ENCODE peak calls at places on chromosome 20, in four cellular contexts. P, V, J and F are unnamed samples.

GRCh38 chr20:45861157-45862075 is 4.0 kb downstream of the ZSWIM3 start:
- DNase-seq in P (peak), V (no peak), J (no peak), F (no peak)

GRCh38 chr20:49448917-49449316 is 33.6 kb downstream of the KCNB1 start:
- DNase-seq in P (peak), V (peak), J (no peak), F (no peak)

GRCh38 chr20:39775110-39775509 is 813.0 kb downstream of the DHX35 start:
- DNase-seq in P (no peak), V (no peak), J (no peak), F (no peak)

GRCh38 chr20:63978319-63979220 is 872 bp downstream of the SAMD10 start:
- DNase-seq in P (peak), V (peak), J (peak), F (peak)

GRCh38 chr20:53183181-53183580 is 211.0 kb downstream of the TSHZ2 start:
- DNase-seq in P (no peak), V (no peak), J (no peak), F (no peak)

GRCh38 chr20:19819149-19819548 is 61.1 kb downstream of the RIN2 start:
- DNase-seq in P (no peak), V (no peak), J (no peak), F (no peak)

GRCh38 chr20:57656252-57656820 is 36.1 kb upstream of the ZBP1 start:
- DNase-seq in P (no peak), V (peak), J (peak), F (peak)

GRCh38 chr20:57753332-57754164 is 43.7 kb upstream of the PMEPA1 start:
- DNase-seq in P (no peak), V (no peak), J (no peak), F (no peak)

GRCh38 chr20:64180673-64181072 is 16.4 kb downstream of the MYT1 start:
- DNase-seq in P (no peak), V (no peak), J (no peak), F (no peak)

GRCh38 chr20:24646331-24646730 is 176.9 kb downstream of the SYNDIG1 start:
- DNase-seq in P (no peak), V (no peak), J (no peak), F (no peak)

GRCh38 chr20:24657878-24658620 is 188.6 kb downstream of the SYNDIG1 start:
- DNase-seq in P (no peak), V (no peak), J (no peak), F (no peak)

GRCh38 chr20:46592580-46593362 is 42.3 kb upstream of the OCSTAMP start:
- DNase-seq in P (no peak), V (peak), J (no peak), F (no peak)

GRCh38 chr20:15036938-15037337 is 699.5 kb upstream of the FLRT3 start:
- DNase-seq in P (no peak), V (no peak), J (no peak), F (no peak)

GRCh38 chr20:22611636-22612035 is 27.3 kb upstream of the FOXA2 start:
- DNase-seq in P (no peak), V (no peak), J (no peak), F (no peak)
- TF ChIP-seq TEAD4 in P (no peak), V (no peak), J (no peak), F (no peak)

DNA sequence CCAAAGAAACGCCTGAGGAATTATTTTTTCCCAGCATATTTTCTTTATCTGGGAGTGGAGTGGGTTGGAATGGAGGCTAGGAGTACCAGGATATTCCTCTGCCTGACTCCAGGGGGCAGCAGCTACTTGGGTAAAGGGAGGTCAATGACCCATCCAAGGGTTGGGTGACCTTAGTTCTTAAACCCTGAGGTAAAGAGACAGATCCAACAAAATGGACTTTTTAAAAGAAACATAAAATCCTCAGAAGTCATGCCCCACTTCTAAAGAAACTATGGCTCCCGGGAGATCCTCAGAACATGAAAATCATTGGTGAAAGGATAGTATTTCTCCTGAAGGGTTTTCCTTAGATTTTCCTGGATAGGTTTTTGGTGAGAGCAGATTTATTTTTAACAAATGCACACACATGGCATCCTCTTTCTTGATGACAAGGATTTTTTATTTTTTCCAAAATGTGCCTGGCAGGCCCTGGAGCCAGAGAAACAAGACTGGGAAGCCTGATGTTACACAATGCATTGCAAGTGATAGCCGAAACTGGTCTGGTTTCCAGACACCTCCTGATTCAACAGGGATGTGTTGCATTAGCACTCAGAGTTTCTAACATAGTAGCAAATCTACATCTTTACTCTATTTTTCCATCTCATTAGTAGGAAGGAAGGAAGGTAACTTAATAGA is 240.9 kb upstream of the BTBD3 start:
- DNase-seq in P (peak), V (peak), J (peak), F (peak)
- TF ChIP-seq TEAD4 in P (no peak), V (no peak), J (no peak), F (no peak)

GRCh38 chr20:8132632-8133587 is 844 bp downstream of the PLCB1 start:
- DNase-seq in P (no peak), V (peak), J (no peak), F (no peak)
- TF ChIP-seq TEAD4 in P (no peak), V (no peak), J (no peak), F (no peak)

GRCh38 chr20:6053776-6054688 is at the start of gene LRRN4:
- DNase-seq in P (no peak), V (peak), J (peak), F (no peak)
- TF ChIP-seq TEAD4 in P (no peak), V (no peak), J (no peak), F (no peak)

GRCh38 chr20:43789593-43789992 is 62.8 kb upstream of the GTSF1L start:
- DNase-seq in P (no peak), V (no peak), J (no peak), F (no peak)

GRCh38 chr20:43781215-43781614 is 54.4 kb upstream of the GTSF1L start:
- DNase-seq in P (no peak), V (no peak), J (no peak), F (no peak)

GRCh38 chr20:43787937-43788336 is 61.1 kb upstream of the GTSF1L start:
- DNase-seq in P (no peak), V (no peak), J (no peak), F (no peak)

GRCh38 chr20:43786885-43787284 is 60.1 kb upstream of the GTSF1L start:
- DNase-seq in P (no peak), V (no peak), J (no peak), F (no peak)
- TF ChIP-seq TEAD4 in P (no peak), V (no peak), J (no peak), F (no peak)

GRCh38 chr20:38523697-38524096 is 51.1 kb downstream of the RALGAPB start:
- DNase-seq in P (no peak), V (no peak), J (no peak), F (no peak)
- TF ChIP-seq TEAD4 in P (no peak), V (no peak), J (no peak), F (no peak)

GRCh38 chr20:35025116-35025515 is 67.5 kb downstream of the TRPC4AP start:
- DNase-seq in P (no peak), V (no peak), J (no peak), F (no peak)
- TF ChIP-seq TEAD4 in P (no peak), V (no peak), J (no peak), F (no peak)